ENCODE peak calls at places on chromosomes 13 and 19, in eight cellular contexts. B, L, J, Y, A, K, C and W are unnamed samples.

GRCh38 chr13:69935043-69935442 is 172.6 kb upstream of the ATXN8OS start:
- DNase-seq in J (no peak), B (no peak), C (no peak), A (no peak), K (no peak), Y (no peak), L (no peak), W (no peak)

GRCh38 chr13:33138441-33138840 is 122.2 kb downstream of the KL start:
- DNase-seq in B (no peak), J (no peak), K (no peak), C (no peak), A (no peak), Y (no peak), L (no peak), W (no peak)

GRCh38 chr19:19624032-19624570 is 3.9 kb downstream of the LPAR2 start:
- DNase-seq in C (no peak), J (no peak), L (no peak), B (no peak), K (no peak), Y (no peak), A (no peak), W (no peak)

GRCh38 chr13:100707818-100708740 is 33.5 kb upstream of the TMTC4 start:
- DNase-seq in C (no peak), J (no peak), L (no peak), Y (no peak), B (no peak), A (peak; percentile 13), K (no peak), W (no peak)

GRCh38 chr19:56245062-56245740 is 27.3 kb upstream of the EDDM13 start:
- DNase-seq in B (no peak), K (no peak), C (no peak), L (no peak), A (no peak), Y (no peak), J (no peak), W (no peak)

GRCh38 chr19:281156-281853 is 9.9 kb downstream of the PLPP2 start:
- DNase-seq in C (no peak), K (no peak), A (no peak), J (no peak), L (no peak), B (no peak), Y (no peak), W (no peak)

GRCh38 chr19:44741841-44742352 is 6.6 kb upstream of the BCL3 start:
- DNase-seq in C (peak; percentile 94), J (no peak), A (no peak), B (peak; percentile 99), Y (no peak), L (no peak), K (peak; percentile 98), W (no peak)

GRCh38 chr13:53522034-53522433 is 493.4 kb downstream of the OLFM4 start:
- DNase-seq in K (no peak), A (no peak), C (no peak), L (no peak), J (no peak), Y (no peak), B (no peak), W (no peak)

GRCh38 chr19:50780753-50781480 is 9.3 kb upstream of the ACP4 start:
- DNase-seq in J (no peak), A (no peak), Y (no peak), L (no peak), C (no peak), K (no peak), B (no peak), W (no peak)

GRCh38 chr13:113765241-113765910 is 6.3 kb downstream of the TMEM255B start:
- DNase-seq in K (no peak), A (no peak), L (no peak), C (no peak), J (no peak), B (peak; percentile 62), Y (no peak), W (no peak)

GRCh38 chr13:33184131-33184485 is 101.4 kb downstream of the STARD13 start:
- DNase-seq in J (no peak), K (no peak), L (no peak), C (no peak), A (no peak), Y (no peak), B (no peak), W (no peak)

GRCh38 chr13:102131246-102131645 is 270.6 kb downstream of the FGF14 start:
- DNase-seq in C (no peak), J (no peak), B (no peak), L (no peak), A (no peak), K (no peak), Y (no peak), W (no peak)

GRCh38 chr19:15843186-15843585 is 27.7 kb upstream of the OR10H1 start:
- DNase-seq in C (no peak), L (no peak), J (no peak), A (no peak), B (no peak), Y (no peak), K (no peak), W (no peak)

GRCh38 chr13:60787083-60787482 is 390.1 kb downstream of the TDRD3 start:
- DNase-seq in L (no peak), A (no peak), J (no peak), C (no peak), Y (no peak), B (no peak), K (no peak), W (no peak)

GRCh38 chr19:7013678-7014077 is 7.6 kb downstream of the MBD3L2B start:
- DNase-seq in B (no peak), C (no peak), L (no peak), J (no peak), A (no peak), Y (no peak), K (peak; percentile 13), W (no peak)

GRCh38 chr13:84567848-84568247 is 685.6 kb upstream of the SLITRK1 start:
- DNase-seq in C (no peak), A (no peak), B (no peak), J (no peak), Y (no peak), L (no peak), K (no peak), W (no peak)